ENCODE peak calls at places on chromosomes 16 and 17, in six cellular contexts. One of them, this sample, is unnamed.

GRCh38 chr17:43753488-43754129 is 5.0 kb downstream of the SOST start:
- DNase-seq in RWPE2: no peak
- DNase-seq in pancreas: no peak
- DNase-seq in choroid plexus epithelial cell: no peak
- DNase-seq in GM23248: peak; percentile 66
- DNase-seq in CD8-positive, alpha-beta T cell: no peak
- DNase-seq in this sample: no peak

GRCh38 chr16:81556715-81557284 is 112.2 kb downstream of the CMIP start:
- DNase-seq in RWPE2: no peak
- DNase-seq in pancreas: no peak
- DNase-seq in GM23248: no peak
- DNase-seq in choroid plexus epithelial cell: no peak
- DNase-seq in CD8-positive, alpha-beta T cell: peak; percentile 5
- DNase-seq in this sample: no peak

GRCh38 chr16:74226361-74226979 is 70.1 kb upstream of the PSMD7 start:
- DNase-seq in GM23248: peak; percentile 35
- DNase-seq in RWPE2: no peak
- DNase-seq in pancreas: no peak
- DNase-seq in choroid plexus epithelial cell: peak; percentile 40
- DNase-seq in CD8-positive, alpha-beta T cell: no peak
- DNase-seq in this sample: no peak

GRCh38 chr16:84502581-84502980 is 1.9 kb downstream of the MEAK7 start:
- DNase-seq in CD8-positive, alpha-beta T cell: no peak
- DNase-seq in GM23248: peak; percentile 57
- DNase-seq in choroid plexus epithelial cell: no peak
- DNase-seq in pancreas: no peak
- DNase-seq in RWPE2: peak; percentile 11
- DNase-seq in this sample: no peak

GRCh38 chr17:47853616-47854015 is 2.7 kb upstream of the SP6 start:
- DNase-seq in CD8-positive, alpha-beta T cell: no peak
- DNase-seq in GM23248: no peak
- DNase-seq in RWPE2: no peak
- DNase-seq in pancreas: no peak
- DNase-seq in choroid plexus epithelial cell: no peak
- DNase-seq in this sample: no peak

GRCh38 chr17:44417553-44417952 is 28.1 kb upstream of the ITGA2B start:
- DNase-seq in CD8-positive, alpha-beta T cell: no peak
- DNase-seq in choroid plexus epithelial cell: peak; percentile 75
- DNase-seq in GM23248: peak; percentile 93
- DNase-seq in RWPE2: no peak
- DNase-seq in pancreas: no peak
- DNase-seq in this sample: no peak

GRCh38 chr16:19520861-19521331 is 1.0 kb downstream of the GDE1 start:
- DNase-seq in CD8-positive, alpha-beta T cell: no peak
- DNase-seq in GM23248: peak; percentile 47
- DNase-seq in choroid plexus epithelial cell: no peak
- DNase-seq in RWPE2: no peak
- DNase-seq in pancreas: no peak
- DNase-seq in this sample: no peak

GRCh38 chr16:9817586-9817985 is 364.6 kb downstream of the GRIN2A start:
- DNase-seq in pancreas: no peak
- DNase-seq in CD8-positive, alpha-beta T cell: no peak
- DNase-seq in choroid plexus epithelial cell: no peak
- DNase-seq in GM23248: no peak
- DNase-seq in RWPE2: no peak
- DNase-seq in this sample: no peak

GRCh38 chr16:86497551-86498021 is 12.7 kb upstream of the FOXF1 start:
- DNase-seq in choroid plexus epithelial cell: no peak
- DNase-seq in GM23248: no peak
- DNase-seq in CD8-positive, alpha-beta T cell: no peak
- DNase-seq in RWPE2: no peak
- DNase-seq in pancreas: no peak
- DNase-seq in this sample: no peak
- H3K4me3 ChIP-seq in choroid plexus epithelial cell: no peak overlapping the region
- H3K4me3 ChIP-seq in GM23248: no peak overlapping the region
- H3K4me3 ChIP-seq in CD8-positive, alpha-beta T cell: no peak overlapping the region
- H3K4me3 ChIP-seq in RWPE2: no peak overlapping the region
- H3K4me3 ChIP-seq in pancreas: no peak overlapping the region
- H3K4me3 ChIP-seq in this sample: peak overlapping the region; percentile 26

GRCh38 chr17:78316115-78316866 is 43.6 kb downstream of the SOCS3 start:
- DNase-seq in GM23248: no peak
- DNase-seq in pancreas: no peak
- DNase-seq in choroid plexus epithelial cell: no peak
- DNase-seq in RWPE2: no peak
- DNase-seq in CD8-positive, alpha-beta T cell: no peak
- DNase-seq in this sample: no peak
- H3K4me3 ChIP-seq in GM23248: peak overlapping the region; percentile 36
- H3K4me3 ChIP-seq in pancreas: no peak overlapping the region
- H3K4me3 ChIP-seq in choroid plexus epithelial cell: no peak overlapping the region
- H3K4me3 ChIP-seq in RWPE2: no peak overlapping the region
- H3K4me3 ChIP-seq in CD8-positive, alpha-beta T cell: no peak overlapping the region
- H3K4me3 ChIP-seq in this sample: no peak overlapping the region

DNA sequence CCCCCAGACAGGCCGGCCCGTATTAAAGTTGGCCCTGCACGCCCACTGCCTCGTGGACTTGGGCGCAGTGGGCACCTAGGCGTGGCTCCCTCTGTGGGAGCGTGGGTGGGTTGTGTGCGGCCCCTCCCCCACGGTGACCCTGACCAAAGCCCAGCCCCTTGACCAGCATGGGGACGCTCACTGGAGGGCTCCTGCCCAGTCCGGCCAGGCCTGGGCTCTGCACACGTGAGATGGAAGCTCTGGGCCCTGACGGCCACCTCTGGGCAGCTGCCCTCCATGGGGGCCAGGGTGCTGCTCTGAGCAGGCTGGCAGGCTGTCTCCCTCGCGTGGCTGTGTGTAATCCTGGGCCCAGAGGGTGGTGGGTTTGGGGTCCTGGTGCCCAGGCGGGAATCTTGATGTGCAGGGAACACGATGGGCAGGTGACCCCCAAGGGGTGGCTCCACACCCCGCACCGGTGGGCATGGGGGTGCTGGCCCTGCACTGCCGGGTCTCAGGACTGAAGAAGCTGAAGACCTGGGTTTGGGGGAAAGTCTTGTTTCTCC is 8.5 kb downstream of the CHMP6 start:
- DNase-seq in pancreas: peak; percentile 70
- DNase-seq in CD8-positive, alpha-beta T cell: no peak
- DNase-seq in RWPE2: no peak
- DNase-seq in GM23248: no peak
- DNase-seq in choroid plexus epithelial cell: no peak
- DNase-seq in this sample: no peak
- H3K4me3 ChIP-seq in pancreas: no peak overlapping the region
- H3K4me3 ChIP-seq in CD8-positive, alpha-beta T cell: no peak overlapping the region
- H3K4me3 ChIP-seq in RWPE2: no peak overlapping the region
- H3K4me3 ChIP-seq in GM23248: no peak overlapping the region
- H3K4me3 ChIP-seq in choroid plexus epithelial cell: no peak overlapping the region
- H3K4me3 ChIP-seq in this sample: no peak overlapping the region

DNA sequence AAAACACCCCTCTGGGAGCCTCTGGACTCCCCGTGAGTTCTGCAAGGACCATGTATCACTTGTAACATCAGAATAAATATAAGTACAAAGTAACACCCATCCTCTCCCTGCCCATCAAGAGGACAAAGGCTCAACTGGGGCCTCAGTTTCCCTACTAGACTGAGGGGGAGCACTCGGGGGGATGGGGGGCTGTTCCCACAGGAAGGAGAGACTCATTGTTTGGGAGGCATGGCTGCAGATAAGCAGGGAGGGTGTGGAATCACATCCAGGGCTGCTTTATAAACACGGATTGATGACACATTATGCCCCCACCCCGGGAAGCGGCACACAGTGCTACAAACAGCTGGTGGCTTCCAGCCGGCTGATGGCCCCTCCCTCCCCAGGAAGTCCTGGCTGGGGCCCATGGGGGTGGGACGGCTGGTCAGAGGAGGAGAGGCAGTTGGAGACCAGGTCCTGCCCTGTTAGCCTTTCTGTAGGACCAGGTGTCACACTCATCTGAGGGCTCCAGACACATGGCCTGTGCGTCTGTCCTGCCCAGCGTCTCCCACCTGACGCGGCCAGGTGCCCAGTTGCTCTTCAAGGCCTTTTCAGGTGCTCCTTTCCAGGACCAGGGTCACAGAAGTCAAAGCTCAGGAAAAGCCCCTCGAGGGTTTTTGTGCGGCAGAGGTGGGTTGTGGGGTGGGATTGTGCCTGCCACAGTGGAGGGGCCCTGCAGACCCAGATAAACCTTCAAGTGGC is 1.3 kb upstream of the MPG start:
- DNase-seq in GM23248: peak; percentile 90
- DNase-seq in choroid plexus epithelial cell: peak; percentile 68
- DNase-seq in RWPE2: no peak
- DNase-seq in pancreas: peak; percentile 80
- DNase-seq in CD8-positive, alpha-beta T cell: no peak
- DNase-seq in this sample: peak; percentile 84
- H3K4me3 ChIP-seq in GM23248: peak overlapping the region; percentile 87
- H3K4me3 ChIP-seq in choroid plexus epithelial cell: peak overlapping the region; percentile 78
- H3K4me3 ChIP-seq in RWPE2: peak overlapping the region; percentile 86
- H3K4me3 ChIP-seq in pancreas: no peak overlapping the region
- H3K4me3 ChIP-seq in CD8-positive, alpha-beta T cell: peak overlapping the region; percentile 68
- H3K4me3 ChIP-seq in this sample: peak overlapping the region; percentile 72

GRCh38 chr16:2867661-2867986 is 9.7 kb upstream of the PRSS22 start:
- DNase-seq in pancreas: no peak
- DNase-seq in GM23248: no peak
- DNase-seq in CD8-positive, alpha-beta T cell: no peak
- DNase-seq in choroid plexus epithelial cell: no peak
- DNase-seq in RWPE2: no peak
- DNase-seq in this sample: peak; percentile 42
- H3K4me3 ChIP-seq in pancreas: peak overlapping the region; percentile 40
- H3K4me3 ChIP-seq in GM23248: peak overlapping the region; percentile 74
- H3K4me3 ChIP-seq in CD8-positive, alpha-beta T cell: peak overlapping the region; percentile 77
- H3K4me3 ChIP-seq in choroid plexus epithelial cell: peak overlapping the region; percentile 74
- H3K4me3 ChIP-seq in RWPE2: peak overlapping the region; percentile 57
- H3K4me3 ChIP-seq in this sample: peak overlapping the region; percentile 54

DNA sequence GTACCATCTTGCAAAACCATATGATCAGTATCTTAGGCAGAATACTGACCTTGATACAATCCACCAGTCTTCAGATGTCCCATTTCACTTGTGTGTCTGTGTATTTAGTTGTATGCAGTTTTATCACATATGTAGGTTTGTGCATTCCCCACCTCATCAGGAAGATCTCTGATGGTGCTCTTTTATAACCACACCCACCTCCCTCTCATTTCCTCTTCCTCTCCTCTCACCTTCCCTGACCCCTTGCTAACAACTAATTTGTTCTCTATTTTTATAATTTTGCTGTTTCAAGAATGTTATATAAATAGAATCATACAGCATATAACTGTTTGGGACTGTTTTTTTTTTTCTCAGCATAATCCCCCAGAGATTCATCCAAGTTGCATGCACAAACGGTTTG is 52.0 kb upstream of the ACSM2B start:
- DNase-seq in GM23248: no peak
- DNase-seq in pancreas: no peak
- DNase-seq in CD8-positive, alpha-beta T cell: no peak
- DNase-seq in choroid plexus epithelial cell: no peak
- DNase-seq in RWPE2: no peak
- DNase-seq in this sample: no peak
- H3K4me3 ChIP-seq in GM23248: no peak overlapping the region
- H3K4me3 ChIP-seq in pancreas: no peak overlapping the region
- H3K4me3 ChIP-seq in CD8-positive, alpha-beta T cell: no peak overlapping the region
- H3K4me3 ChIP-seq in choroid plexus epithelial cell: no peak overlapping the region
- H3K4me3 ChIP-seq in RWPE2: no peak overlapping the region
- H3K4me3 ChIP-seq in this sample: no peak overlapping the region

DNA sequence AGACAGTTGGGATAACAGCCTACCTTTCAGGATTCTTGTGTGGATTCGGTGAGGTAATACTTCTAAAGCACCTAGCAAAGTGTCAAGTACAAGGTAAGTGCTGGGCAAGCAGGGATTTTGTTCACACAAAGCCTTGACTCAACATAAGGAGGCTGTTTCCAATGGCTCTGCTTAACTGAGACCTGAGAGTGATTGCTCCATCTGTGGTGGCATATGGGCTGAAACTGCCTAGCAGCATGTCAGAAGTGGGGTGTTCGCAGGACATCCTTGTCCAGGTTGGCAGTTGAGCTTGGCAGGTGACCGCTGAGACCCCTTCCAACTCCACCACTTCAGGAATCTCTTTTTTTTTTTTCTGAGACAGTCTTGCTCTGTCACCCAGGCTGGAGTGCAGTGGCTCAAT is 19.8 kb downstream of the IL4R start:
- DNase-seq in GM23248: no peak
- DNase-seq in CD8-positive, alpha-beta T cell: no peak
- DNase-seq in choroid plexus epithelial cell: no peak
- DNase-seq in RWPE2: no peak
- DNase-seq in pancreas: no peak
- DNase-seq in this sample: peak; percentile 61
- H3K4me3 ChIP-seq in GM23248: no peak overlapping the region
- H3K4me3 ChIP-seq in CD8-positive, alpha-beta T cell: no peak overlapping the region
- H3K4me3 ChIP-seq in choroid plexus epithelial cell: no peak overlapping the region
- H3K4me3 ChIP-seq in RWPE2: no peak overlapping the region
- H3K4me3 ChIP-seq in pancreas: no peak overlapping the region
- H3K4me3 ChIP-seq in this sample: no peak overlapping the region

DNA sequence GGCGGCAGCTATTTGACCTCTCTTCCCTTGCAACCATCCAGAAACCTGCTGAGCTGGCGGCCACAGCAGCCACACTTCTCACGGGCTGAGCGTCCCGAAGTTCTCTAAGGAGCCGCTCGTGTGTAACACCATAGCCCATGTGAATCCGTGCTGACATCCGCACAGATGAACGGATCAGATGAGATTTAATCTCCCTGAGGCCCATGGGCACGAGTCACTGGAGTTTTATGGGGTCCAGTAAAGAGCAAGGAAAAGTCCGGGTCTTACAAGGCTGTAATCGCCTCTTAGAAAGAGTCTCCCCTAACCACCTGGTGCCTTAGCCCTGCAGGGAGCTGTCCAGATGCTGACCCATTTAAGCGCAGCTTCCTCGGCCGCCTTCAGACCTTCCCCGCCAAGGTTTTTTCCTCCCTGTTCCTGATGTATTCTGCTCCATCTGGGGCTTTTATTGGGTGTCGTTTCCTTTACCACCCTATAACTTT is 5.5 kb upstream of the CACNG5 start:
- DNase-seq in choroid plexus epithelial cell: peak; percentile 84
- DNase-seq in pancreas: no peak
- DNase-seq in GM23248: peak; percentile 82
- DNase-seq in CD8-positive, alpha-beta T cell: no peak
- DNase-seq in RWPE2: no peak
- DNase-seq in this sample: no peak
- H3K4me3 ChIP-seq in choroid plexus epithelial cell: no peak overlapping the region
- H3K4me3 ChIP-seq in pancreas: no peak overlapping the region
- H3K4me3 ChIP-seq in GM23248: no peak overlapping the region
- H3K4me3 ChIP-seq in CD8-positive, alpha-beta T cell: no peak overlapping the region
- H3K4me3 ChIP-seq in RWPE2: no peak overlapping the region
- H3K4me3 ChIP-seq in this sample: no peak overlapping the region